ENCODE peak calls at places on chromosomes 3 and 15, in four cellular contexts. G is esophagus muscularis mucosa; N is CD4-positive, alpha-beta memory T cell; E is H7. R is an unnamed sample. For H3K27me3, the result is how much of the 10 kb centered on the place peaks cover.

GRCh38 chr3:150599611-150600297 is 3.4 kb upstream of the SELENOT start:
- DNase-seq in N (no peak), E (no peak), G (no peak), R (no peak)

GRCh38 chr15:96783746-96784145 is 453.2 kb downstream of the NR2F2 start:
- DNase-seq in G (peak), E (no peak), N (no peak), R (no peak)

GRCh38 chr3:10722921-10723320 is 93.1 kb upstream of the SLC6A11 start:
- DNase-seq in G (no peak), E (no peak), N (no peak), R (no peak)

GRCh38 chr3:143464850-143465249 is 345.3 kb downstream of the CHST2 start:
- DNase-seq in G (no peak), E (no peak), N (no peak), R (no peak)

GRCh38 chr15:67880651-67881182 is 40.9 kb upstream of the RNU6-1 start:
- DNase-seq in N (no peak), G (peak), E (no peak), R (peak)

GRCh38 chr3:81735334-81735733 is 26.1 kb downstream of the GBE1 start:
- DNase-seq in G (no peak), N (no peak), E (no peak), R (no peak)

GRCh38 chr3:44237161-44237560 is 4.5 kb upstream of the TOPAZ1 start:
- DNase-seq in G (no peak), N (no peak), E (no peak), R (no peak)

GRCh38 chr15:66901336-66902100 is 163.9 kb upstream of the SMAD3 start:
- DNase-seq in E (no peak), N (no peak), G (no peak), R (no peak)

GRCh38 chr15:95972136-95972553 is 358.4 kb upstream of the NR2F2 start:
- DNase-seq in N (no peak), G (no peak), E (no peak), R (no peak)

GRCh38 chr3:114498779-114499370 is 205.0 kb downstream of the TIGIT start:
- DNase-seq in G (no peak), N (no peak), E (no peak), R (no peak)

GRCh38 chr3:81643721-81644120 is 117.7 kb downstream of the GBE1 start:
- DNase-seq in E (peak), N (no peak), G (no peak), R (no peak)

GRCh38 chr3:152043620-152044019 is 170.2 kb downstream of the SUCNR1 start:
- DNase-seq in E (no peak), N (no peak), G (no peak), R (no peak)

GRCh38 chr3:42031808-42032475 is 59.2 kb upstream of the TRAK1 start:
- DNase-seq in E (no peak), G (peak), N (no peak), R (no peak)

DNA sequence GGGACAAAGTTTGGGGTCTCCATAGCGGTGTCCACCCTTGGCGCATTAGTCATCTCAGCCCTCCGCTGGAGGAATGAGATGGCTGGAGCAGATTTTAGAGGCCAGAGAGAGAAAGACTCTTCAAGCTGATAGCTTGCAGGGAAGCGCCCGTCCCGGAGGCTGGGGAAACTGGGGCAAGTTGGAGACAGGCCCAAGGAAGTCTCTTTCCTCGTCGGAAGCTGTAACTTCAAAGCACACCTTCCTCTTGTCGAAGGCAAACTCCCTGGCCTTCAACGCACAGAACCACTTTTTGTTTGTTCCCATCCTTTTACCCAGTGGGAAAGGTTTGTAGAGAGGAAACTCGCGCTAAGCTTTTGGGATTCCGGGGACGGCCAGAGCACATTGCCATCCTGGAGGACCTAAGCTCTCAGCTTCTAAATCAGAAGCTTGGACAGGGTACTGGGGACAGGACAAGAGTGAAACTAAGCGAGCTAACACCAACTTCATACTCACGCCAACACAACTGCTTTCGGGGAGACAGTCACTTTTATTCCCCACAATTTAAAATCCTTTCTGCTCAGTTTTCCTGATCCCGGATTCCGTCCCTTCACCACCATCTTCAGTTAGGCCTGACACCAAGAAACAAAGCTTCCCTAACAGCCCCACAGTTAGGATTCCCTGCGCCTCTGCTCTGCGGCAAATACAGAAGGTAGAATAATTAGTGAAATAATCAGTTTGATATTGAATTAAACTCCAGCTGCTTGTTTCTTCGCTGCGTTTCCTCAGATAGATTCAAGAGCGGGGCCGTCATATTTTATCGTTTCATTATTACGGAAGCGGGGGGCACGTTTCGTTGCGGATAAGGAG is 1.1 kb upstream of the EOMES start:
- DNase-seq in E (peak), N (no peak), G (no peak), R (no peak)
- H3K27me3 ChIP-seq in E (half or more), N (half or more), G (under half), R (half or more)

DNA sequence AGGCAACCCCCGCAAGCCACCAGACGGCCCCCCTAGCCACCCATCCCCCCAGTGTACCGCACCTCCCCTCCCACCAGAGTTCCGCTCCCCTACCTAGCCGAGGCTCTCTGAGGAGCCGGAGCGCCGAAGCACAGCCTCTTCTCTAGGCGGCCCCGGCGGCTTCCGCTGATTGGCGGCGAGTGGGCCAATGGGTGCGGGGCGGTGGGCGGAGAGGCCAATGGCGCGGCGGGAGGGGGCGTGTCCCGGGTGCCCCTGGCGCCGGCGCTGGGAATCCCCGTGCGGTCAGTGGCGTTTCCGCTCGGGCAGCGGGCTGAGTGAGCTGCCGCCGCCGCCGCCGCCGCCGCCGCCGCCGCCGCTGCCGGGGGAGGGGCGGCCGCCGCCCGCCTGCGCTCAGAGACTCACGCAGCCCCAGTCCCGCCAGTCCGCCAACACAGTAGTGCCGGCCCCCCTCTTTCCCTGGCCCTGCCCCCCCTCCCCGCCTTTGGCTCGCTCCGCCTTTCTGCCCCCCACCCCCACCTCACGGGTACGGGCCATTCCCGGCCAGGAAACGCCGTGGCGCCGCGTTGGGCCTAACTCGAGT is at the start of gene SETD5:
- DNase-seq in E (peak), N (peak), G (peak), R (peak)
- H3K4me3 ChIP-seq in E (peak), N (peak), G (peak), R (peak)

GRCh38 chr15:60049948-60050347 is 45.8 kb downstream of the FOXB1 start:
- DNase-seq in E (no peak), N (no peak), G (no peak), R (no peak)
- H3K27me3 ChIP-seq in E (under half), N (under half), G (under half), R (under half)

GRCh38 chr3:22536582-22536981 is 666.5 kb upstream of the UBE2E2 start:
- DNase-seq in G (no peak), E (no peak), N (no peak), R (no peak)
- H3K4me3 ChIP-seq in G (no peak), E (no peak), N (no peak), R (no peak)

DNA sequence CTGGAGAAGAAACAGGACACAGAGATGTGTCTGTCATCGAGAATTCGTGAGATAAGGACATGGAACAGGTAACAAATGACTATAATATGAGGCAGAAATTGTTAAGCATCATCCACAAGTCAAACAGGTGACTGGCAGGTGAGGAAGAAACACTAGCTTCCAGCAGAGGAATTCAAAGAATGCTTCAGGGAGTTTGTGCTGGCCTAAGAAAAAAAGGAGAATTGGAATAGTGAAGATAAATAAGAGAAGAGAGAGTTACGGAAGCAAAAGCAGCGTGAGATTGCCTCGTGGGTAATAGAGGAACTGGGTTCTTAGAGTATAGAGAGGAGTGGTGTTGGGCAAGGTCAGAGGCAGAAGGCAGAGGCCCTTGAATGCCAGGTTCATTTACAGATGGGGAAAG is 22.9 kb upstream of the FGF12 start:
- DNase-seq in G (no peak), N (no peak), E (no peak), R (no peak)
- H3K27me3 ChIP-seq in G (under half), N (under half), E (under half), R (under half)

GRCh38 chr3:15979900-15980299 is 182.1 kb upstream of the ANKRD28 start:
- DNase-seq in E (no peak), N (no peak), G (no peak), R (no peak)

GRCh38 chr3:15982243-15982642 is 184.5 kb upstream of the ANKRD28 start:
- DNase-seq in G (peak), E (no peak), N (no peak), R (no peak)

GRCh38 chr3:15983693-15984092 is 185.9 kb upstream of the ANKRD28 start:
- DNase-seq in E (no peak), N (no peak), G (no peak), R (no peak)

GRCh38 chr3:15983232-15983631 is 185.5 kb upstream of the ANKRD28 start:
- DNase-seq in E (no peak), N (no peak), G (peak), R (no peak)

GRCh38 chr3:15982667-15983145 is 184.9 kb upstream of the ANKRD28 start:
- DNase-seq in E (no peak), G (peak), N (no peak), R (peak)
- H3K4me3 ChIP-seq in E (no peak), G (no peak), N (no peak), R (peak)

DNA sequence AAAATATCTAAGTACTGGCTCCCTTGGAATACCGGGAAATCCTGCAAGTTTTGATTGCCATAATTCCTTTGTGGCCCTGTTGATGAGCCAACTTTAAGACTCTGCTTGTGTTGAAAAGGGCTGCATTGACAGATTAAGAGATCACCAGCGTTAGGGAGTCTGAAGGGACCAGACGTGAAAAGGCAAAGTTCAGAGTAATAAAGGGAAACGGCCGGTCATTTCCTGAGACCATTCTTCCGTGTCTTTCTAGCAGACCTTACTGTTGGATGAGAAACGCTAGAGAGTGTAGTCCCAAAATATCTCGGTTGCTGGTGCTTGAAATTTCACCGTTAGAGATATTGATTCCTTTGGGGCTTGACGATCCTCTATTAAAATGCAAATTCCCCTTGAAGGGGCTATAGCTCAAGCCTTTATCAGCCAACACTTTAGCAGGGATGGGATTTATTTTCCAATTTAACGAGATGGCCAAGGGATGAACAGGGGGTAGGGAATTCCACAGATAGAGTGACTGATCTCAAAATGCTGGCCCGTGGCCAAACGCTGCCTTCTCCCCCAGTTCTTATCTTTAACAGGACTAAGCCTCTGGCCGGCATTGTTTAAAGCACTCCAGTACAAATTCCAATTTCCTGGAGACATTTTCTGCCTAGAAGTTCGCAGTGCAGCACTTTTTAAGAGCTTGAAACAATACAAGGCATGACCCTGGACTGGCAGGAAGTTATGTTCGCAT is 250.4 kb downstream of the TJP1 start:
- DNase-seq in E (peak), G (peak), N (no peak), R (no peak)
- H3K27me3 ChIP-seq in E (under half), G (under half), N (under half), R (under half)

GRCh38 chr3:134372405-134373277 is 1.6 kb downstream of the AMOTL2 start:
- DNase-seq in N (no peak), G (no peak), E (no peak), R (no peak)
- H3K4me3 ChIP-seq in N (no peak), G (peak), E (peak), R (peak)

GRCh38 chr3:189025866-189026265 is 145.9 kb upstream of the TPRG1 start:
- DNase-seq in E (no peak), N (no peak), G (no peak), R (no peak)
- H3K27me3 ChIP-seq in E (under half), N (under half), G (under half), R (under half)

DNA sequence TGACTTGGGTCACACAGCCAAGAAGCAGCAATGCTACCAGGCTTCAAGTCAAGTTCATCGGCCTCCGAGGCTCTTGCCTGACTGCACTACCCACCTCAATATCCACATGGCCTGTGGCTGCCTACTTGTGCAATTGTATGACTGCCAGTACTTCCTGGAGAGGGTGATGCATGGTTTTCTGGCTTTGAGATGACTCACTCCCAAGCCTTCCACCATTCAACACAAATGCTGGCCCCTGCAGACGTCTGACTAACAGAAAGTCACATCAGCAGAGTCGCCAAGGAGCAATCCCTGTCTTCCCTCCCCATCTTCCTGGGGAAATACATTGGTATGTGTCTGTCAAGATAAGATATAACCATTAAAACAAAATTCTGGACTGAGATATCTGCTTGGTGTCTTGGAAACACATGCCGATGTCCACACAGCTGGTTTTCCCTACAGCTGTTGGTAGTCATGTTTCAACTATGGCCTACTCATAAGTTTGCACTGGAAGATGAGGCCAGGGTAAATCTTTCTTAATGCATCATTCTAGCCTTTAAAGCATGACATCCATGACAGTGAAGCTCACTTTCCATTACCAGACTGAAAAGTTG is 79.6 kb upstream of the SPATA12 start:
- DNase-seq in N (no peak), E (no peak), G (no peak), R (no peak)
- H3K4me3 ChIP-seq in N (no peak), E (no peak), G (no peak), R (no peak)